ENCODE peak calls at places on chromosomes 13 and 19, in eight cellular contexts. One of them, this sample, is unnamed.

GRCh38 chr13:39524795-39525194 is 78.2 kb downstream of the LHFPL6 start:
- DNase-seq in hippocampal formation: no peak
- DNase-seq in cerebellar nuclear complex: no peak
- DNase-seq in neural progenitor cell: no peak
- DNase-seq in C1 segment of cervical spinal cord: no peak
- DNase-seq in CD4-positive, alpha-beta memory T cell: no peak
- DNase-seq in IMR-90: no peak
- DNase-seq in T-helper 2 cell: no peak
- DNase-seq in this sample: no peak

GRCh38 chr13:112583592-112584277 is 4.2 kb downstream of the TUBGCP3 start:
- DNase-seq in hippocampal formation: no peak
- DNase-seq in cerebellar nuclear complex: no peak
- DNase-seq in neural progenitor cell: no peak
- DNase-seq in C1 segment of cervical spinal cord: no peak
- DNase-seq in CD4-positive, alpha-beta memory T cell: no peak
- DNase-seq in IMR-90: no peak
- DNase-seq in T-helper 2 cell: no peak
- DNase-seq in this sample: no peak

GRCh38 chr13:30734434-30734833 is 909 bp upstream of the ALOX5AP start:
- DNase-seq in hippocampal formation: no peak
- DNase-seq in cerebellar nuclear complex: no peak
- DNase-seq in neural progenitor cell: no peak
- DNase-seq in C1 segment of cervical spinal cord: no peak
- DNase-seq in CD4-positive, alpha-beta memory T cell: no peak
- DNase-seq in IMR-90: peak
- DNase-seq in T-helper 2 cell: no peak
- DNase-seq in this sample: no peak

GRCh38 chr13:29703421-29703820 is 107.9 kb upstream of the SLC7A1 start:
- DNase-seq in hippocampal formation: no peak
- DNase-seq in cerebellar nuclear complex: no peak
- DNase-seq in neural progenitor cell: no peak
- DNase-seq in C1 segment of cervical spinal cord: no peak
- DNase-seq in CD4-positive, alpha-beta memory T cell: no peak
- DNase-seq in IMR-90: no peak
- DNase-seq in T-helper 2 cell: no peak
- DNase-seq in this sample: no peak

GRCh38 chr13:79862515-79862914 is 381.6 kb downstream of the NDFIP2 start:
- DNase-seq in hippocampal formation: no peak
- DNase-seq in cerebellar nuclear complex: no peak
- DNase-seq in neural progenitor cell: no peak
- DNase-seq in C1 segment of cervical spinal cord: no peak
- DNase-seq in CD4-positive, alpha-beta memory T cell: no peak
- DNase-seq in IMR-90: no peak
- DNase-seq in T-helper 2 cell: no peak
- DNase-seq in this sample: no peak

GRCh38 chr13:113562085-113562749 is 22.3 kb upstream of the TFDP1 start:
- DNase-seq in hippocampal formation: peak
- DNase-seq in cerebellar nuclear complex: peak
- DNase-seq in neural progenitor cell: peak
- DNase-seq in C1 segment of cervical spinal cord: peak
- DNase-seq in CD4-positive, alpha-beta memory T cell: no peak
- DNase-seq in IMR-90: peak
- DNase-seq in T-helper 2 cell: no peak
- DNase-seq in this sample: peak

GRCh38 chr13:77139311-77139710 is 112.4 kb upstream of the FBXL3 start:
- DNase-seq in hippocampal formation: no peak
- DNase-seq in cerebellar nuclear complex: no peak
- DNase-seq in neural progenitor cell: no peak
- DNase-seq in C1 segment of cervical spinal cord: no peak
- DNase-seq in CD4-positive, alpha-beta memory T cell: no peak
- DNase-seq in IMR-90: peak
- DNase-seq in T-helper 2 cell: no peak
- DNase-seq in this sample: no peak

GRCh38 chr19:4124638-4125037 is 716 bp upstream of the MAP2K2 start:
- DNase-seq in hippocampal formation: no peak
- DNase-seq in cerebellar nuclear complex: no peak
- DNase-seq in neural progenitor cell: peak
- DNase-seq in C1 segment of cervical spinal cord: no peak
- DNase-seq in CD4-positive, alpha-beta memory T cell: no peak
- DNase-seq in IMR-90: no peak
- DNase-seq in T-helper 2 cell: no peak
- DNase-seq in this sample: no peak

GRCh38 chr13:23753523-23753922 is 135.7 kb downstream of the MIPEP start:
- DNase-seq in hippocampal formation: no peak
- DNase-seq in cerebellar nuclear complex: no peak
- DNase-seq in neural progenitor cell: no peak
- DNase-seq in C1 segment of cervical spinal cord: no peak
- DNase-seq in CD4-positive, alpha-beta memory T cell: no peak
- DNase-seq in IMR-90: peak
- DNase-seq in T-helper 2 cell: no peak
- DNase-seq in this sample: no peak

GRCh38 chr13:40916207-40916998 is 102.7 kb downstream of the ELF1 start:
- DNase-seq in hippocampal formation: no peak
- DNase-seq in cerebellar nuclear complex: no peak
- DNase-seq in neural progenitor cell: no peak
- DNase-seq in C1 segment of cervical spinal cord: no peak
- DNase-seq in CD4-positive, alpha-beta memory T cell: no peak
- DNase-seq in IMR-90: peak
- DNase-seq in T-helper 2 cell: no peak
- DNase-seq in this sample: no peak

GRCh38 chr19:15296841-15297415 is 35.4 kb downstream of the BRD4 start:
- DNase-seq in hippocampal formation: no peak
- DNase-seq in cerebellar nuclear complex: no peak
- DNase-seq in neural progenitor cell: no peak
- DNase-seq in C1 segment of cervical spinal cord: no peak
- DNase-seq in CD4-positive, alpha-beta memory T cell: no peak
- DNase-seq in IMR-90: no peak
- DNase-seq in T-helper 2 cell: no peak
- DNase-seq in this sample: no peak

GRCh38 chr19:16160943-16161560 is 12.3 kb downstream of the CIB3 start:
- DNase-seq in hippocampal formation: no peak
- DNase-seq in cerebellar nuclear complex: no peak
- DNase-seq in neural progenitor cell: no peak
- DNase-seq in C1 segment of cervical spinal cord: no peak
- DNase-seq in CD4-positive, alpha-beta memory T cell: no peak
- DNase-seq in IMR-90: peak
- DNase-seq in T-helper 2 cell: no peak
- DNase-seq in this sample: no peak

GRCh38 chr19:6297202-6297601 is 17.4 kb upstream of the MLLT1 start:
- DNase-seq in hippocampal formation: no peak
- DNase-seq in cerebellar nuclear complex: no peak
- DNase-seq in neural progenitor cell: no peak
- DNase-seq in C1 segment of cervical spinal cord: no peak
- DNase-seq in CD4-positive, alpha-beta memory T cell: no peak
- DNase-seq in IMR-90: no peak
- DNase-seq in T-helper 2 cell: no peak
- DNase-seq in this sample: no peak

GRCh38 chr19:45527731-45528130 is 20.5 kb downstream of the VASP start:
- DNase-seq in hippocampal formation: no peak
- DNase-seq in cerebellar nuclear complex: no peak
- DNase-seq in neural progenitor cell: peak
- DNase-seq in C1 segment of cervical spinal cord: no peak
- DNase-seq in CD4-positive, alpha-beta memory T cell: no peak
- DNase-seq in IMR-90: no peak
- DNase-seq in T-helper 2 cell: no peak
- DNase-seq in this sample: no peak

GRCh38 chr19:19110410-19111137 is 27.7 kb downstream of the TMEM161A start:
- DNase-seq in hippocampal formation: no peak
- DNase-seq in cerebellar nuclear complex: no peak
- DNase-seq in neural progenitor cell: peak
- DNase-seq in C1 segment of cervical spinal cord: no peak
- DNase-seq in CD4-positive, alpha-beta memory T cell: no peak
- DNase-seq in IMR-90: no peak
- DNase-seq in T-helper 2 cell: no peak
- DNase-seq in this sample: no peak

GRCh38 chr13:32881074-32881791 is 135.0 kb upstream of the KL start:
- DNase-seq in hippocampal formation: peak
- DNase-seq in cerebellar nuclear complex: no peak
- DNase-seq in neural progenitor cell: no peak
- DNase-seq in C1 segment of cervical spinal cord: no peak
- DNase-seq in CD4-positive, alpha-beta memory T cell: no peak
- DNase-seq in IMR-90: peak
- DNase-seq in T-helper 2 cell: no peak
- DNase-seq in this sample: no peak

GRCh38 chr19:1258161-1258492 is 9.7 kb downstream of the MIDN start:
- DNase-seq in hippocampal formation: no peak
- DNase-seq in cerebellar nuclear complex: no peak
- DNase-seq in neural progenitor cell: no peak
- DNase-seq in C1 segment of cervical spinal cord: no peak
- DNase-seq in CD4-positive, alpha-beta memory T cell: no peak
- DNase-seq in IMR-90: no peak
- DNase-seq in T-helper 2 cell: no peak
- DNase-seq in this sample: no peak

GRCh38 chr19:7928741-7929701 is 3.1 kb upstream of the CTXN1 start:
- DNase-seq in hippocampal formation: no peak
- DNase-seq in cerebellar nuclear complex: no peak
- DNase-seq in neural progenitor cell: peak
- DNase-seq in C1 segment of cervical spinal cord: no peak
- DNase-seq in CD4-positive, alpha-beta memory T cell: peak
- DNase-seq in IMR-90: peak
- DNase-seq in T-helper 2 cell: peak
- DNase-seq in this sample: peak

GRCh38 chr13:93714171-93714570 is 487.6 kb downstream of the GPC6 start:
- DNase-seq in hippocampal formation: no peak
- DNase-seq in cerebellar nuclear complex: no peak
- DNase-seq in neural progenitor cell: no peak
- DNase-seq in C1 segment of cervical spinal cord: no peak
- DNase-seq in CD4-positive, alpha-beta memory T cell: no peak
- DNase-seq in IMR-90: peak
- DNase-seq in T-helper 2 cell: no peak
- DNase-seq in this sample: no peak

GRCh38 chr19:18737954-18738351 is 53.2 kb downstream of the COMP start:
- DNase-seq in hippocampal formation: no peak
- DNase-seq in cerebellar nuclear complex: no peak
- DNase-seq in neural progenitor cell: no peak
- DNase-seq in C1 segment of cervical spinal cord: no peak
- DNase-seq in CD4-positive, alpha-beta memory T cell: no peak
- DNase-seq in IMR-90: no peak
- DNase-seq in T-helper 2 cell: no peak
- DNase-seq in this sample: no peak

GRCh38 chr13:51638497-51638871 is 54.2 kb downstream of the WDFY2 start:
- DNase-seq in hippocampal formation: no peak
- DNase-seq in cerebellar nuclear complex: no peak
- DNase-seq in neural progenitor cell: peak
- DNase-seq in C1 segment of cervical spinal cord: no peak
- DNase-seq in CD4-positive, alpha-beta memory T cell: no peak
- DNase-seq in IMR-90: no peak
- DNase-seq in T-helper 2 cell: no peak
- DNase-seq in this sample: no peak

GRCh38 chr13:18998389-18998788 is 183.2 kb downstream of the TUBA3C start:
- DNase-seq in hippocampal formation: no peak
- DNase-seq in cerebellar nuclear complex: no peak
- DNase-seq in neural progenitor cell: no peak
- DNase-seq in C1 segment of cervical spinal cord: no peak
- DNase-seq in CD4-positive, alpha-beta memory T cell: no peak
- DNase-seq in IMR-90: no peak
- DNase-seq in T-helper 2 cell: no peak
- DNase-seq in this sample: no peak

GRCh38 chr13:113157929-113158747 is at the start of gene PROZ:
- DNase-seq in hippocampal formation: no peak
- DNase-seq in cerebellar nuclear complex: no peak
- DNase-seq in neural progenitor cell: no peak
- DNase-seq in C1 segment of cervical spinal cord: no peak
- DNase-seq in CD4-positive, alpha-beta memory T cell: no peak
- DNase-seq in IMR-90: no peak
- DNase-seq in T-helper 2 cell: no peak
- DNase-seq in this sample: no peak

GRCh38 chr13:79307866-79308298 is 98.2 kb downstream of the RBM26 start:
- DNase-seq in hippocampal formation: peak
- DNase-seq in cerebellar nuclear complex: no peak
- DNase-seq in neural progenitor cell: peak
- DNase-seq in C1 segment of cervical spinal cord: no peak
- DNase-seq in CD4-positive, alpha-beta memory T cell: no peak
- DNase-seq in IMR-90: peak
- DNase-seq in T-helper 2 cell: no peak
- DNase-seq in this sample: no peak

GRCh38 chr19:17871032-17871877 is 490 bp upstream of the SLC5A5 start:
- DNase-seq in hippocampal formation: no peak
- DNase-seq in cerebellar nuclear complex: no peak
- DNase-seq in neural progenitor cell: no peak
- DNase-seq in C1 segment of cervical spinal cord: no peak
- DNase-seq in CD4-positive, alpha-beta memory T cell: no peak
- DNase-seq in IMR-90: no peak
- DNase-seq in T-helper 2 cell: no peak
- DNase-seq in this sample: no peak

GRCh38 chr13:59483441-59484116 is 680.1 kb downstream of the DIAPH3 start:
- DNase-seq in hippocampal formation: no peak
- DNase-seq in cerebellar nuclear complex: no peak
- DNase-seq in neural progenitor cell: no peak
- DNase-seq in C1 segment of cervical spinal cord: no peak
- DNase-seq in CD4-positive, alpha-beta memory T cell: no peak
- DNase-seq in IMR-90: peak
- DNase-seq in T-helper 2 cell: no peak
- DNase-seq in this sample: no peak

GRCh38 chr19:8648240-8648639 is 17.8 kb downstream of the NFILZ start:
- DNase-seq in hippocampal formation: no peak
- DNase-seq in cerebellar nuclear complex: no peak
- DNase-seq in neural progenitor cell: no peak
- DNase-seq in C1 segment of cervical spinal cord: no peak
- DNase-seq in CD4-positive, alpha-beta memory T cell: no peak
- DNase-seq in IMR-90: no peak
- DNase-seq in T-helper 2 cell: no peak
- DNase-seq in this sample: no peak

GRCh38 chr13:47215741-47216140 is 318.9 kb upstream of the HTR2A start:
- DNase-seq in hippocampal formation: no peak
- DNase-seq in cerebellar nuclear complex: no peak
- DNase-seq in neural progenitor cell: no peak
- DNase-seq in C1 segment of cervical spinal cord: no peak
- DNase-seq in CD4-positive, alpha-beta memory T cell: no peak
- DNase-seq in IMR-90: peak
- DNase-seq in T-helper 2 cell: no peak
- DNase-seq in this sample: no peak

GRCh38 chr19:48487944-48488343 is 18.8 kb downstream of the CYTH2 start:
- DNase-seq in hippocampal formation: no peak
- DNase-seq in cerebellar nuclear complex: no peak
- DNase-seq in neural progenitor cell: no peak
- DNase-seq in C1 segment of cervical spinal cord: no peak
- DNase-seq in CD4-positive, alpha-beta memory T cell: no peak
- DNase-seq in IMR-90: peak
- DNase-seq in T-helper 2 cell: no peak
- DNase-seq in this sample: peak

GRCh38 chr19:46791944-46792343 is 3.5 kb upstream of the SLC1A5 start:
- DNase-seq in hippocampal formation: no peak
- DNase-seq in cerebellar nuclear complex: no peak
- DNase-seq in neural progenitor cell: no peak
- DNase-seq in C1 segment of cervical spinal cord: no peak
- DNase-seq in CD4-positive, alpha-beta memory T cell: peak
- DNase-seq in IMR-90: no peak
- DNase-seq in T-helper 2 cell: no peak
- DNase-seq in this sample: no peak

GRCh38 chr13:21138561-21138960 is 37.8 kb downstream of the SKA3 start:
- DNase-seq in hippocampal formation: no peak
- DNase-seq in cerebellar nuclear complex: no peak
- DNase-seq in neural progenitor cell: no peak
- DNase-seq in C1 segment of cervical spinal cord: no peak
- DNase-seq in CD4-positive, alpha-beta memory T cell: no peak
- DNase-seq in IMR-90: no peak
- DNase-seq in T-helper 2 cell: no peak
- DNase-seq in this sample: no peak

GRCh38 chr19:18385675-18386542 is at the start of gene GDF15:
- DNase-seq in hippocampal formation: no peak
- DNase-seq in cerebellar nuclear complex: no peak
- DNase-seq in neural progenitor cell: peak
- DNase-seq in C1 segment of cervical spinal cord: no peak
- DNase-seq in CD4-positive, alpha-beta memory T cell: no peak
- DNase-seq in IMR-90: peak
- DNase-seq in T-helper 2 cell: peak
- DNase-seq in this sample: peak

GRCh38 chr19:6639439-6639838 is 30.5 kb downstream of the TNFSF14 start:
- DNase-seq in hippocampal formation: no peak
- DNase-seq in cerebellar nuclear complex: no peak
- DNase-seq in neural progenitor cell: no peak
- DNase-seq in C1 segment of cervical spinal cord: no peak
- DNase-seq in CD4-positive, alpha-beta memory T cell: no peak
- DNase-seq in IMR-90: no peak
- DNase-seq in T-helper 2 cell: no peak
- DNase-seq in this sample: no peak

GRCh38 chr19:28999733-29000433 is 213.1 kb downstream of the UQCRFS1 start:
- DNase-seq in hippocampal formation: no peak
- DNase-seq in cerebellar nuclear complex: no peak
- DNase-seq in neural progenitor cell: no peak
- DNase-seq in C1 segment of cervical spinal cord: no peak
- DNase-seq in CD4-positive, alpha-beta memory T cell: no peak
- DNase-seq in IMR-90: no peak
- DNase-seq in T-helper 2 cell: no peak
- DNase-seq in this sample: no peak

This sample was measured in breast epithelium.